ENCODE peak calls at places on chromosome 3, in five cellular contexts. One of them, this sample, is unnamed.

GRCh38 chr3:134771962-134772361 is 23.1 kb upstream of the EPHB1 start:
- DNase-seq in GM12891: no peak
- DNase-seq in H1: no peak
- DNase-seq in GM12878: no peak
- DNase-seq in K562: no peak
- DNase-seq in this sample: no peak

GRCh38 chr3:38164966-38165721 is at the start of gene OXSR1:
- DNase-seq in GM12891: peak; percentile 84
- DNase-seq in H1: peak; percentile 92
- DNase-seq in GM12878: peak; percentile 100
- DNase-seq in K562: peak; percentile 97
- DNase-seq in this sample: peak; percentile 87

GRCh38 chr3:19348500-19348899 is 200.2 kb downstream of the KCNH8 start:
- DNase-seq in GM12891: no peak
- DNase-seq in H1: no peak
- DNase-seq in GM12878: no peak
- DNase-seq in K562: no peak
- DNase-seq in this sample: no peak

GRCh38 chr3:126507886-126508285 is 9.7 kb downstream of the UROC1 start:
- DNase-seq in GM12891: no peak
- DNase-seq in H1: no peak
- DNase-seq in GM12878: no peak
- DNase-seq in K562: no peak
- DNase-seq in this sample: no peak

GRCh38 chr3:39150170-39150802 is 3.1 kb downstream of the CSRNP1 start:
- DNase-seq in GM12891: no peak
- DNase-seq in H1: no peak
- DNase-seq in GM12878: no peak
- DNase-seq in K562: no peak
- DNase-seq in this sample: no peak

GRCh38 chr3:56801597-56802410 is at the start of gene ARHGEF3:
- DNase-seq in GM12891: peak; percentile 81
- DNase-seq in H1: peak; percentile 49
- DNase-seq in GM12878: no peak
- DNase-seq in K562: peak; percentile 91
- DNase-seq in this sample: peak; percentile 83

GRCh38 chr3:113769551-113769950 is 22.7 kb downstream of the ATP6V1A start:
- DNase-seq in GM12891: no peak
- DNase-seq in H1: no peak
- DNase-seq in GM12878: no peak
- DNase-seq in K562: peak; percentile 9
- DNase-seq in this sample: no peak

GRCh38 chr3:106552401-106553043 is 683.7 kb upstream of the CBLB start:
- DNase-seq in GM12891: no peak
- DNase-seq in H1: no peak
- DNase-seq in GM12878: no peak
- DNase-seq in K562: no peak
- DNase-seq in this sample: no peak

GRCh38 chr3:64900916-64901903 is 213.4 kb upstream of the ADAMTS9 start:
- DNase-seq in GM12891: no peak
- DNase-seq in H1: no peak
- DNase-seq in GM12878: no peak
- DNase-seq in K562: no peak
- DNase-seq in this sample: no peak

GRCh38 chr3:135503429-135504083 is 462.0 kb upstream of the PPP2R3A start:
- DNase-seq in GM12891: peak; percentile 30
- DNase-seq in H1: peak; percentile 75
- DNase-seq in GM12878: peak; percentile 13
- DNase-seq in K562: peak; percentile 41
- DNase-seq in this sample: peak; percentile 11

GRCh38 chr3:103048371-103048722 is 613.5 kb downstream of the ZPLD1 start:
- DNase-seq in GM12891: no peak
- DNase-seq in H1: no peak
- DNase-seq in GM12878: no peak
- DNase-seq in K562: no peak
- DNase-seq in this sample: no peak

GRCh38 chr3:30315452-30315851 is 290.9 kb upstream of the TGFBR2 start:
- DNase-seq in GM12891: no peak
- DNase-seq in H1: no peak
- DNase-seq in GM12878: no peak
- DNase-seq in K562: no peak
- DNase-seq in this sample: no peak

GRCh38 chr3:130748520-130748919 is 1.9 kb upstream of the PIK3R4 start:
- DNase-seq in GM12891: no peak
- DNase-seq in H1: no peak
- DNase-seq in GM12878: no peak
- DNase-seq in K562: no peak
- DNase-seq in this sample: no peak

GRCh38 chr3:43858052-43858701 is 167.4 kb downstream of the ABHD5 start:
- DNase-seq in GM12891: no peak
- DNase-seq in H1: no peak
- DNase-seq in GM12878: no peak
- DNase-seq in K562: no peak
- DNase-seq in this sample: no peak

GRCh38 chr3:170132335-170132734 is 49.2 kb downstream of the PHC3 start:
- DNase-seq in GM12891: no peak
- DNase-seq in H1: no peak
- DNase-seq in GM12878: no peak
- DNase-seq in K562: peak; percentile 41
- DNase-seq in this sample: no peak

GRCh38 chr3:22729981-22730380 is 473.1 kb upstream of the UBE2E2 start:
- DNase-seq in GM12891: no peak
- DNase-seq in H1: no peak
- DNase-seq in GM12878: no peak
- DNase-seq in K562: no peak
- DNase-seq in this sample: no peak

GRCh38 chr3:16302082-16302631 is 37.1 kb downstream of the OXNAD1 start:
- DNase-seq in GM12891: no peak
- DNase-seq in H1: no peak
- DNase-seq in GM12878: no peak
- DNase-seq in K562: no peak
- DNase-seq in this sample: no peak

GRCh38 chr3:112109313-112109712 is 23.1 kb downstream of the C3orf52 start:
- DNase-seq in GM12891: no peak
- DNase-seq in H1: no peak
- DNase-seq in GM12878: no peak
- DNase-seq in K562: no peak
- DNase-seq in this sample: no peak

GRCh38 chr3:52216585-52217408 is 8.6 kb downstream of the TLR9 start:
- DNase-seq in GM12891: no peak
- DNase-seq in H1: no peak
- DNase-seq in GM12878: no peak
- DNase-seq in K562: no peak
- DNase-seq in this sample: no peak

GRCh38 chr3:122025296-122025695 is 3.2 kb upstream of the ILDR1 start:
- DNase-seq in GM12891: peak; percentile 37
- DNase-seq in H1: no peak
- DNase-seq in GM12878: peak; percentile 92
- DNase-seq in K562: no peak
- DNase-seq in this sample: peak; percentile 42

GRCh38 chr3:171157286-171157685 is 130.8 kb upstream of the SLC2A2 start:
- DNase-seq in GM12891: no peak
- DNase-seq in H1: no peak
- DNase-seq in GM12878: no peak
- DNase-seq in K562: no peak
- DNase-seq in this sample: no peak

GRCh38 chr3:149152420-149152819 is 23.0 kb downstream of the HPS3 start:
- DNase-seq in GM12891: no peak
- DNase-seq in H1: no peak
- DNase-seq in GM12878: peak; percentile 51
- DNase-seq in K562: no peak
- DNase-seq in this sample: no peak

GRCh38 chr3:52062499-52062898 is 6.1 kb upstream of the DUSP7 start:
- DNase-seq in GM12891: no peak
- DNase-seq in H1: no peak
- DNase-seq in GM12878: peak; percentile 42
- DNase-seq in K562: no peak
- DNase-seq in this sample: no peak

GRCh38 chr3:171688593-171688992 is 121.7 kb downstream of the PLD1 start:
- DNase-seq in GM12891: no peak
- DNase-seq in H1: no peak
- DNase-seq in GM12878: no peak
- DNase-seq in K562: peak; percentile 9
- DNase-seq in this sample: no peak

DNA sequence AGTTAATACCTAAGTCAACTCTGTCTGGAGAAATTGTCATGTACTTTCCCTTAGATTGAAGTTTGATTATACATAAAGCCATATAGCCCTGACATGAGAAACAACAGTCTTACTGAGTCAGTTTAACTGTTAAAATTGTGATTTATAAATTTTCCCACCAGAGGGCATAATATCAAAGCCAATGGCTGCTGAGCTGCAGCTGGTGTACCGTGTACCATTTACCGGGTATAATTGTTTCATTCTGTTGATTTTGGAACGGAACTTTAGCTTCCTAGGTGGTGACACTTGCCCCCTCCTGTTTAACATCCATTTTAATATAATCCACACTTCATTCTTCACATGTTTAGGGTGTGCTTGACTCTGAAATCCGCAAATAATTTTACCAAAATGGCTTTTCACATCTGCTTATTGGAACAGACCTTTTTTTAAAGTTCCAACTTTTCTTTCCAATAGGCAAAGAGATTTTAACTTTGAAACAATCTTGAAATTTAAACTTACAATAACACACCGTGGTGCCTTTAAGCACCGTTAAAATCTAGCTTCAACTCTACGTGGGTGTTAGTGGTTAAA is 72.8 kb downstream of the SLC9A9 start:
- DNase-seq in GM12891: no peak
- DNase-seq in H1: no peak
- DNase-seq in GM12878: no peak
- DNase-seq in K562: peak; percentile 48
- DNase-seq in this sample: peak; percentile 23
- TF ChIP-seq TAF1 in GM12891: no peak
- TF ChIP-seq TAF1 in H1: no peak
- TF ChIP-seq TAF1 in GM12878: no peak
- TF ChIP-seq TAF1 in K562: no peak
- TF ChIP-seq TAF1 in this sample: no peak

GRCh38 chr3:71421820-71422566 is 161.5 kb downstream of the FOXP1 start:
- DNase-seq in GM12891: peak; percentile 31
- DNase-seq in H1: no peak
- DNase-seq in GM12878: peak; percentile 66
- DNase-seq in K562: no peak
- DNase-seq in this sample: no peak
- TF ChIP-seq POLR2AphosphoS5 in GM12891: no peak
- TF ChIP-seq POLR2AphosphoS5 in H1: no peak
- TF ChIP-seq POLR2AphosphoS5 in GM12878: no peak
- TF ChIP-seq POLR2AphosphoS5 in K562: no peak
- TF ChIP-seq POLR2AphosphoS5 in this sample: no peak

DNA sequence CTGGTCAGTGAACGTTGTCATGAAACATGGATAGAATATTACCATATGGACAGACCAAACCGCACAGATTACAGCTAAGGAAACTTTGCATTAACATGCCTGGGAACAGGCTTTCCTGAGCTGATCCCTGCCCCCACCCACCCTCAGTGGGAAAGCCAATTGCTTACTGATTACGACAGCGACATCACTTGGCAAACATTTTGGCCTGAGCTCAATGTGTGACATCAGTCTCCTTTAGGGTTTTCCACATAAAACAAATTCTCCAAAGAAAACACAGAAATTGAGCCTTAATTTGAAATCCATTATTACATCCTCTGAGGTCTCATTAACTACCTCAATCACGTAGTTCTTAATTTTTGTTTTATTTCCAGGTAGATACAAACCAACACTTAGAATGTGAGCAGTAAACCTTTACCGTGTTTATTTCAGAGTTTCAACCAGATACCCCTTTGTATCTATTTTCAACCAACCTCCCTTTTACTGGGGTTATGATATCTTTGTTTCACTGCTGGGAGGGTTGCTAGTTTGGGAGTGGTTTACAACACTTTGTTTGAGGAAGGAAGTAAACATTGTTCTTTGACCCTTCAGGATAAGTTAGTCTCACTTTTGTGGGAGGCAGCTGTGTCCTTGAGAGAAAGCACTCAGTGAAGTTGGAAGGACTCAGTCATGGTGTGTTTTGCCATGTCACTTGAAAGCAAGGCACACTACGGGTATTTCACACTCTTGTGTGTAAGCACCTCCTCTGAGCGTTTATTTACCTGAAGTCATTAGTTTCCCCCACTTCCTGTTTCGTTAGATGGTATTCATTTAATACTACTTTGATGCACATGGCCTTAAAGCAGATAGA is 103.1 kb downstream of the CMSS1 start:
- DNase-seq in GM12891: no peak
- DNase-seq in H1: no peak
- DNase-seq in GM12878: no peak
- DNase-seq in K562: no peak
- DNase-seq in this sample: no peak
- TF ChIP-seq POLR2A in GM12891: no peak
- TF ChIP-seq POLR2A in H1: no peak
- TF ChIP-seq POLR2A in GM12878: no peak
- TF ChIP-seq POLR2A in K562: no peak
- TF ChIP-seq POLR2A in this sample: no peak

GRCh38 chr3:29285356-29286070 is 4.6 kb downstream of the RBMS3 start:
- DNase-seq in GM12891: no peak
- DNase-seq in H1: no peak
- DNase-seq in GM12878: no peak
- DNase-seq in K562: no peak
- DNase-seq in this sample: no peak
- TF ChIP-seq TAF1 in GM12891: no peak
- TF ChIP-seq TAF1 in H1: no peak
- TF ChIP-seq TAF1 in GM12878: no peak
- TF ChIP-seq TAF1 in K562: no peak
- TF ChIP-seq TAF1 in this sample: no peak

DNA sequence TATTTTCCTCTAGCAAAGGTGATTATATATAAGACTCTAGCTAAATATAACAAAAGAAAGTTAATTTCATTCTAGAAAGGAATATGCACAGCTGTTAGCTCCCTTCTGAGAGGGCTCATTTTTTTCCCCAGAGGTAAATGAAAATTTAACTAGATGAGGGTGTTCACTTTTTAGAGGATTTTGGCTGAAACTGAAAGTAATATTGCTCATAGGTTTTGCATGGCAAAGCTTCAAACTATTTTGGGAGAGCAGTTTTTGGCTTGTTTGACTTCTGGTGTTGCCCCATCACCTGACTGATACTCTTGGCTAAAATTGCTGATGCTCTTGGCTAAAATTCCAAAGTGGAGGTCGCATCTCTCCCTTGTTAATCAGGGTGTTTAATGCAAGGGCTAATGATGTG is 311.9 kb downstream of the EDEM1 start:
- DNase-seq in GM12891: no peak
- DNase-seq in H1: no peak
- DNase-seq in GM12878: peak; percentile 39
- DNase-seq in K562: no peak
- DNase-seq in this sample: no peak
- TF ChIP-seq POLR2AphosphoS5 in GM12891: no peak
- TF ChIP-seq POLR2AphosphoS5 in H1: no peak
- TF ChIP-seq POLR2AphosphoS5 in GM12878: no peak
- TF ChIP-seq POLR2AphosphoS5 in K562: no peak
- TF ChIP-seq POLR2AphosphoS5 in this sample: no peak

GRCh38 chr3:195178124-195178910 is 92.6 kb downstream of the XXYLT1 start:
- DNase-seq in GM12891: no peak
- DNase-seq in H1: no peak
- DNase-seq in GM12878: no peak
- DNase-seq in K562: peak; percentile 85
- DNase-seq in this sample: no peak
- TF ChIP-seq POLR2A in GM12891: no peak
- TF ChIP-seq POLR2A in H1: no peak
- TF ChIP-seq POLR2A in GM12878: no peak
- TF ChIP-seq POLR2A in K562: peak; percentile 25
- TF ChIP-seq POLR2A in this sample: no peak

This sample was measured in GM12892.